ENCODE peak calls at places on chromosomes 13 and 19, in six cellular contexts. D is adrenal gland, J is breast epithelium, W is tibial artery, R is dorsolateral prefrontal cortex, Y is cardiac muscle cell. K is an unnamed sample.

GRCh38 chr13:36130168-36130541 is 1.0 kb downstream of the DCLK1 start:
- DNase-seq in D (no peak), J (no peak), W (no peak), R (no peak), Y (no peak), K (no peak)

GRCh38 chr13:110257408-110257807 is 49.5 kb downstream of the COL4A1 start:
- DNase-seq in D (no peak), J (no peak), W (no peak), R (no peak), Y (no peak), K (peak; percentile 47)

GRCh38 chr13:99553033-99553432 is 51.8 kb downstream of the TM9SF2 start:
- DNase-seq in D (no peak), J (no peak), W (no peak), R (no peak), Y (no peak), K (no peak)

GRCh38 chr13:109782066-109782822 is 4.1 kb downstream of the IRS2 start:
- DNase-seq in D (no peak), J (no peak), W (no peak), R (no peak), Y (no peak), K (no peak)

GRCh38 chr13:26616126-26616525 is 58.6 kb downstream of the WASF3 start:
- DNase-seq in D (no peak), J (no peak), W (no peak), R (no peak), Y (peak; percentile 44), K (no peak)

GRCh38 chr13:74975122-74975521 is 506.8 kb downstream of the TBC1D4 start:
- DNase-seq in D (no peak), J (no peak), W (no peak), R (no peak), Y (no peak), K (no peak)

GRCh38 chr19:36514012-36514612 is 14.0 kb downstream of the ZNF260 start:
- DNase-seq in D (no peak), J (no peak), W (no peak), R (no peak), Y (no peak), K (no peak)

GRCh38 chr13:54611400-54611799 is 1582.8 kb downstream of the OLFM4 start:
- DNase-seq in D (no peak), J (no peak), W (no peak), R (no peak), Y (no peak), K (no peak)

GRCh38 chr19:7779631-7780486 is 16.8 kb downstream of the CLEC4M start:
- DNase-seq in D (no peak), J (no peak), W (no peak), R (no peak), Y (no peak), K (no peak)

DNA sequence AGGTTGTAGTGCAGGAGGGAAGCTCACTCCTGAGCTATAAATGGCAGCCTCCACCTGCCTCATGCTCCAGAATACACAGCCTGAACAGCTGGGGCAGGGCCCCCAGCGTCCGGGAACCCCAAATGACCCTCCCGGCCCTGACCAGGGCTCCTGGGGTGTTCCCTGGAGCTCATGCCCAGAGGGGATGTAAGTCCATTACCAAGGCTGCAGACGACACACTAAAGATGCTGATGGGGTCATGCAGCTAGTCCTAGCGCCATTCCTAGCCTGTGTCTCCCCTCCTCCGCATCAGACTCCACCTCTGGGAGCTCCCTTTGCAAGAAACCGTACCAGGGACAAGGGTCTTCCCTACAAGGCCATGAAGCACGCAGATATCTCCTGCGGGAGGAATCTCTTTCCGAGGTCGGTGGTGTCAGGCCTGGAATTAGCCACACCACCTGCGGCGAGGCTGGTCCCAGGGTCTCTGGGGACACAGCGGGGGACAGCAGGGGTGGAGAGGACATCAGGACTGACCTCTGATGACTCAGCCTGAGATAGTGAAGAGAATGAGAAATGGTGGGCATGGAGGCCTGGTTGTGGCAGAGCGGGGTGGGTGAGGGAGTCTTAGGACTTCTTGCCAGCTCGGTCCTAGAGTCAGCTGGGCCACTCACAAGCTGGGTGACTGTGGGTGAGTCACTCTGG is 11.9 kb upstream of the TPM4 start:
- DNase-seq in D (no peak), J (no peak), W (no peak), R (no peak), Y (no peak), K (no peak)
- H3K27ac ChIP-seq in D (no peak overlapping the region), J (peak overlapping the region; percentile 77), W (peak overlapping the region; percentile 100), R (no peak overlapping the region), Y (no peak overlapping the region), K (peak overlapping the region; percentile 89)

DNA sequence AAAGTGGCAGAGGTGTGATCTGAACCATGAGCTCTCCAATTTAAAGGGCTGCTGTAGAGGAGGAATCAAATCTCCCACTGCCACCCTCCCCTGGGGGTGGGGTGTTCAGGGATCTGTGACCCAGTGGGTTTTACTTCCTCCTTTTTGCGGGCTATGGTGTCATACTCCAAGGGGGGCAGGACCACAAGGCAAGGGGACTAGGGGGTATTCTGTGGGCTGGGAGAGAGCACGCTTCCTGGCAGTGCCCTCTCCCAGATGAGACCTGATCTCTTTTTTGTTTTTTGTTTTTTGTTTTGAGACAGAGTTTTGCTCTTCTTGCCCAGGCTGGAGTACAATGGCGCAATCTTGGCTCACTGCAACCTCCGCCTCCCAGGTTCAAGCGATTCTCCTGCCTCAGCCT is 10.3 kb downstream of the PLD3 start:
- DNase-seq in D (peak; percentile 50), J (no peak), W (no peak), R (no peak), Y (no peak), K (no peak)
- H3K4me3 ChIP-seq in D (no peak overlapping the region), J (no peak overlapping the region), W (no peak overlapping the region), R (no peak overlapping the region), Y (no peak overlapping the region), K (no peak overlapping the region)

GRCh38 chr19:18097993-18098890 is 664 bp downstream of the MAST3 start:
- DNase-seq in D (no peak), J (no peak), W (no peak), R (no peak), Y (no peak), K (no peak)
- TF ChIP-seq CTCF in D (no peak), J (no peak), W (no peak), R (no peak), Y (no peak), K (no peak)

GRCh38 chr13:40582531-40582930 is 83.9 kb downstream of the FOXO1 start:
- DNase-seq in D (no peak), J (no peak), W (no peak), R (no peak), Y (no peak), K (no peak)
- H3K27ac ChIP-seq in D (no peak overlapping the region), J (no peak overlapping the region), W (no peak overlapping the region), R (no peak overlapping the region), Y (no peak overlapping the region), K (no peak overlapping the region)